ENCODE peak calls at places on chromosomes 3 and 15, in five cellular contexts. X is PC-9, B is GM23248, I is AG09309, D is fibroblast of pulmonary artery. W is an unnamed sample.

GRCh38 chr3:48119495-48120193 is 68.6 kb downstream of the CDC25A start:
- DNase-seq in B (peak; percentile 72), I (no peak), D (peak; percentile 55), X (no peak), W (no peak)

GRCh38 chr15:34437687-34438086 is at the start of gene GOLGA8A:
- DNase-seq in B (peak; percentile 85), D (peak; percentile 79), X (peak; percentile 54), I (peak; percentile 17), W (no peak)

GRCh38 chr3:15983232-15983631 is 185.5 kb upstream of the ANKRD28 start:
- DNase-seq in B (peak; percentile 93), I (peak; percentile 65), X (peak; percentile 79), D (peak; percentile 70), W (peak; percentile 59)

GRCh38 chr15:88651293-88651692 is 12.5 kb downstream of the ISG20 start:
- DNase-seq in X (no peak), B (no peak), I (no peak), D (no peak), W (no peak)

GRCh38 chr3:51099794-51100542 is 285.1 kb upstream of the MANF start:
- DNase-seq in I (peak; percentile 20), D (peak; percentile 66), X (no peak), B (peak; percentile 81), W (no peak)

GRCh38 chr3:153595186-153595815 is 433.3 kb downstream of the RAP2B start:
- DNase-seq in X (no peak), I (peak; percentile 18), B (peak; percentile 66), D (peak; percentile 78), W (no peak)

GRCh38 chr3:180923561-180923960 is 11.1 kb downstream of the FXR1 start:
- DNase-seq in B (no peak), X (no peak), I (no peak), D (no peak), W (no peak)

GRCh38 chr15:31440754-31441298 is 114.2 kb downstream of the KLF13 start:
- DNase-seq in I (no peak), D (peak; percentile 29), X (no peak), B (peak; percentile 83), W (no peak)

GRCh38 chr3:185995352-185995751 is 57.5 kb upstream of the TRA2B start:
- DNase-seq in D (peak; percentile 77), B (peak; percentile 94), X (peak; percentile 55), I (peak; percentile 44), W (no peak)

GRCh38 chr3:64148955-64149653 is 76.2 kb downstream of the PRICKLE2 start:
- DNase-seq in I (no peak), X (no peak), D (no peak), B (no peak), W (no peak)

GRCh38 chr3:120683671-120684301 is 1.7 kb upstream of the HGD start:
- DNase-seq in D (no peak), B (no peak), X (no peak), I (no peak), W (no peak)

GRCh38 chr15:26773917-26774316 is 1.1 kb upstream of the GABRB3 start:
- DNase-seq in B (no peak), X (no peak), D (no peak), I (no peak), W (no peak)

GRCh38 chr15:35168464-35168863 is 83.4 kb upstream of the NANOGP8 start:
- DNase-seq in B (peak; percentile 77), I (peak; percentile 5), X (peak; percentile 37), D (peak; percentile 57), W (no peak)

GRCh38 chr15:81002254-81003022 is 1.7 kb downstream of the TLNRD1 start:
- DNase-seq in D (peak; percentile 37), X (no peak), I (no peak), B (peak; percentile 57), W (no peak)

GRCh38 chr3:73215286-73215685 is 153.8 kb downstream of the EBLN2 start:
- DNase-seq in I (peak; percentile 42), B (peak; percentile 81), X (no peak), D (peak; percentile 15), W (no peak)

GRCh38 chr3:129486057-129487035 is 42.1 kb upstream of the RHO start:
- DNase-seq in X (peak; percentile 74), I (peak; percentile 68), D (peak; percentile 89), B (peak; percentile 83), W (no peak)

GRCh38 chr3:5019411-5020261 is 40.4 kb downstream of the BHLHE40 start:
- DNase-seq in D (no peak), B (peak; percentile 68), I (no peak), X (no peak), W (no peak)

GRCh38 chr3:20074226-20075063 is 34.2 kb downstream of the KAT2B start:
- DNase-seq in I (peak; percentile 16), B (peak; percentile 54), X (no peak), D (peak; percentile 38), W (no peak)

GRCh38 chr3:126621171-126621570 is 33.8 kb downstream of the TXNRD3 start:
- DNase-seq in X (no peak), I (peak; percentile 17), D (peak; percentile 45), B (peak; percentile 87), W (no peak)

GRCh38 chr15:62880278-62880677 is 162.3 kb upstream of the TPM1 start:
- DNase-seq in B (peak; percentile 21), X (no peak), I (peak; percentile 71), D (peak; percentile 52), W (no peak)

GRCh38 chr15:58467722-58468436 is 36.1 kb downstream of the LIPC start:
- DNase-seq in X (no peak), B (no peak), D (no peak), I (no peak), W (peak; percentile 89)

GRCh38 chr15:58466566-58466965 is 34.8 kb downstream of the LIPC start:
- DNase-seq in I (no peak), B (no peak), D (no peak), X (no peak), W (no peak)

GRCh38 chr15:58465070-58465469 is 33.3 kb downstream of the LIPC start:
- DNase-seq in X (no peak), B (no peak), D (no peak), I (no peak), W (no peak)

GRCh38 chr15:58465866-58466517 is 34.2 kb downstream of the LIPC start:
- DNase-seq in X (no peak), I (no peak), D (no peak), B (peak; percentile 47), W (no peak)

DNA sequence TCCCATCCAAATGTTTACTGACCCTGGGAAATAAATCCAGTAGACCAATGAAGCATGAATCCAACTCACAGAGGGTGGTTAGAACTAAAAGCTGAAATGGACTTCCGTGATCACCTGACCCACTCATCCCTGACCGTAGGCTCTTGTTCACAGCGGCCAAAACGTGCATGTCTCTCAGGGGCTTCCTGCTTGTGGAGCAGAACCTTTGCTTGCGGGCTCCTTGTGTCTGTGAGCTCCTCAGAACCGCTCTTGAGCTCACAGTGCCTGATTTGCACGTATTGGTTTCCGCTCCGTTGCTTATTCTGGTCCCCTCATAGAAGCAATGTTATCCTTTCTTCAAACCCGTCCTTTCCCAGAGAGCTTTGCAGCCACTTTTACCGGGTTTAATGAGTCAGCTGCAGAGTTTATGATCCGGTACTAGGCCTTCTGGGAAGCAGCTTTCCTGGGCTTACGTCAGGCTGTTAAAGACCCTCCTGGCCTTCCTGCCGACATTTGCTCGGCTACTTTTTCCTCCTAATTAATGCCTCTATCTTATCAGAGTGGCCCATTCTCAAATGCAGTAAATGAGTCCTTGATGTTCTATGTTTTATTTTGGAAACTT is 35.4 kb downstream of the LIPC start:
- DNase-seq in I (no peak), B (no peak), X (no peak), D (no peak), W (peak; percentile 99)
- H3K4me3 ChIP-seq in I (no peak overlapping the region), B (no peak overlapping the region), X (no peak overlapping the region), D (no peak overlapping the region), W (peak overlapping the region; percentile 19)

DNA sequence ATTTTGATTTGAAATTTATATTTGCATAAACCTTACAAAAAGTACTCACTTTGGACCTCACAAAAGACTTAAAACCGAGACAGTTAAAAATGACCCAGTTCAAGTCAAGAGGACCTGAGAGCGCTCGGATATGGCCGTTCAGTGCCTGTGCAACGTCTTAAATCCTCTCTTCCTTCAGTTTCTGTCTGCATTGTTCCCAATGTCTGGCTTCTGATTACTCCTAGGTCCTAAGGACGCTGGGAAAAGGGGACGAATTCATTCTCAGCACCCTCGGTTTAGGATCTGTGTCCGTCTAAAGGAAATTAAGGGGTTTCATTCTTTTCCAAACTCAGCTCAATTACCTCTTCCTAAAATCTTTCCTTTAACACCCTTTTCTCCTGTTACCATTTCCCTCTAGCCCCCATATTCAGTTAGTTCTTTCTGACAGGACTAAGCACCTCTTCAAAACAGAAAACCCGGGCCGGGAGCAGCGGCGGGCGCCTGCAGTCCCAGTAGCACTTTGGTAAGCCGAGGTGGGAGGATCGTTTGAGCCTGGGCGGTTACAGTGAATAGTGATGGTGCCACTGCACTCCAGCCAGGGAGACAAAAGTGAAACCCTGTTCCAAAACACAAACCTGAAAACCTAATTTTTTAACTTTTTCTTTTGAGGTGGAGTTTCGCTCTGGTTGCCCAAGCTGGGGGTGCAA is 931 bp downstream of the DPPA4 start:
- DNase-seq in I (no peak), X (no peak), D (peak; percentile 63), B (peak; percentile 54), W (no peak)
- H3K4me3 ChIP-seq in I (peak overlapping the region; percentile 16), X (no peak overlapping the region), D (peak overlapping the region; percentile 59), B (peak overlapping the region; percentile 74), W (peak overlapping the region; percentile 43)

DNA sequence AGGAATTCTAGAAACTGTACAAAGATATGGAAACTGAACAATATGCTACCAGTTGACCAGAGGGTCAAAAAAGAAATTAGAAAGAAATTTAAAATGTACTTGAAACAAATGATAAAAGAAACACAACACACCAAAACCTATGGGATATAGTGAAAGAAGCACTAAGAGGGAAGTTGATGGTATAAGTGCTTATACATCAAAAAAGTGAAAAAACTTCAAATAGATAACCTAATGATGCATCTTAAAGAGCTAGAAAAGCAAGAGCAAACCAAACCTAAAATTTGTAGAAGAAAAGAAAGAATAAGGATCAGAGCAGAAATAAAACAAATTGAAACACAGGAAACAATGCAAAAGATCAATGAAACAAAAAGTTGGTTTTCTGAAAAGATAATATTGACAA is 68.2 kb downstream of the TFDP2 start:
- DNase-seq in X (no peak), D (no peak), I (no peak), B (no peak), W (no peak)
- H3K4me3 ChIP-seq in X (no peak overlapping the region), D (no peak overlapping the region), I (no peak overlapping the region), B (no peak overlapping the region), W (no peak overlapping the region)

DNA sequence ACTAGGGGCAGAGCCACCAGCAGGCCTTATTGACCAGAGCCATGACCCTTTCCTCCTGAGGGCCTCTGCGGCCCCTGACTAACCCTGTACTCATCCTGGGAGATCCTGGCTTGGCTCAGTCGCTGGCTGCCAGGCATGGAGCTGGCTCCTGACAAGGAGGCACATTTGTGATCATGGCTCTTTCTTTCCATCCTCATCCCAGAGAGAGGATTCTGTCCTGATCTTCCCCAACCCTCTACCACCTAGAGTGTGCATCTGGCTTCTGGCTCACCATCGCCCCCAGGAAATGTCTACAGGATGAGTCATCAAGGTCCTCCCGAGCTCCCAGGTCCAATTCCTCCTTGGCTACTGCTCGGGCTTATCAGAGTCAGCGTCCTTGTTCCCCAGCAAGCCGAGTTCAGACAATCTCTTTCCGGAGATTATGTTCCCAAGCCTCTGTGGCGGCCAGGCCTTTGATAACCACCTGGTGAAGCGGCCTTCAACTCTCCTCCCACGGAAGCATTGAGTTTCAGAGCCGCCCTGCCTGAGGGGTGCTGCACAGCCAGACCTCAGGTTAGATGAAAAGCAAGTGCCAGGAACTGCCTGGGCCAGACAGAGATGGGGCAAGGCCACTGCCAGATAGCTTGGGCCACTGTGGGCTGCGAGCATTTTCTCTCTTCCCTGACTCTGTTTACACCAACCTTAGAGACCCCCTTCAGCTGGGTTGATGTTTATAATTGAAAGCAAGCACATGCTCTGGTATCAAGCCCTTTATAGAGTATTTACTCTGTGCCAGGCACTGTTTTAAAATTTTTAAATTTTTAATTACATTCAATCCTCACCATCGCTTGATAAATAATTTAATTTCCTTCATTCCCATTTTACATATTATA is 44.3 kb upstream of the MRPS22 start:
- DNase-seq in I (no peak), D (peak; percentile 71), X (peak; percentile 85), B (peak; percentile 74), W (no peak)
- H3K4me3 ChIP-seq in I (no peak overlapping the region), D (no peak overlapping the region), X (no peak overlapping the region), B (no peak overlapping the region), W (no peak overlapping the region)

W was measured in epithelial cell of proximal tubule.